ENCODE peak calls at places on chromosomes 12 and 14, in seven cellular contexts. One of them, this sample, is unnamed.

GRCh38 chr12:24591079-24591626 is 357.7 kb downstream of the BCAT1 start:
- DNase-seq in stromal cell of bone marrow: no peak
- DNase-seq in B cell: no peak
- DNase-seq in stimulated activated CD4-positive, alpha-beta T cell treated with anti-CD3 and anti-CD28 coated beads, Interleukin-4, amount 100 ng/mL, for 24 hours: no peak
- DNase-seq in stimulated activated CD8-positive, alpha-beta memory T cell treated with anti-CD3 and anti-CD28 coated beads, Interleukin-4, amount 100 ng/mL, for 24 hours: no peak
- DNase-seq in frontal cortex: no peak
- DNase-seq in naive thymus-derived CD8-positive, alpha-beta T cell: no peak
- DNase-seq in this sample: no peak

GRCh38 chr14:92801917-92802316 is 7.8 kb downstream of the GOLGA5 start:
- DNase-seq in stromal cell of bone marrow: no peak
- DNase-seq in B cell: no peak
- DNase-seq in stimulated activated CD4-positive, alpha-beta T cell treated with anti-CD3 and anti-CD28 coated beads, Interleukin-4, amount 100 ng/mL, for 24 hours: no peak
- DNase-seq in stimulated activated CD8-positive, alpha-beta memory T cell treated with anti-CD3 and anti-CD28 coated beads, Interleukin-4, amount 100 ng/mL, for 24 hours: no peak
- DNase-seq in frontal cortex: no peak
- DNase-seq in naive thymus-derived CD8-positive, alpha-beta T cell: no peak
- DNase-seq in this sample: no peak

GRCh38 chr12:76037130-76038105 is 5.8 kb upstream of the PHLDA1 start:
- DNase-seq in stromal cell of bone marrow: no peak
- DNase-seq in B cell: peak
- DNase-seq in stimulated activated CD4-positive, alpha-beta T cell treated with anti-CD3 and anti-CD28 coated beads, Interleukin-4, amount 100 ng/mL, for 24 hours: peak
- DNase-seq in stimulated activated CD8-positive, alpha-beta memory T cell treated with anti-CD3 and anti-CD28 coated beads, Interleukin-4, amount 100 ng/mL, for 24 hours: no peak
- DNase-seq in frontal cortex: peak
- DNase-seq in naive thymus-derived CD8-positive, alpha-beta T cell: no peak
- DNase-seq in this sample: peak

GRCh38 chr14:73491256-73491976 is 683 bp downstream of the RIOX1 start:
- DNase-seq in stromal cell of bone marrow: peak
- DNase-seq in B cell: peak
- DNase-seq in stimulated activated CD4-positive, alpha-beta T cell treated with anti-CD3 and anti-CD28 coated beads, Interleukin-4, amount 100 ng/mL, for 24 hours: peak
- DNase-seq in stimulated activated CD8-positive, alpha-beta memory T cell treated with anti-CD3 and anti-CD28 coated beads, Interleukin-4, amount 100 ng/mL, for 24 hours: peak
- DNase-seq in frontal cortex: peak
- DNase-seq in naive thymus-derived CD8-positive, alpha-beta T cell: peak
- DNase-seq in this sample: peak

GRCh38 chr12:82867782-82868505 is 181.2 kb downstream of the TMTC2 start:
- DNase-seq in stromal cell of bone marrow: no peak
- DNase-seq in B cell: no peak
- DNase-seq in stimulated activated CD4-positive, alpha-beta T cell treated with anti-CD3 and anti-CD28 coated beads, Interleukin-4, amount 100 ng/mL, for 24 hours: no peak
- DNase-seq in stimulated activated CD8-positive, alpha-beta memory T cell treated with anti-CD3 and anti-CD28 coated beads, Interleukin-4, amount 100 ng/mL, for 24 hours: no peak
- DNase-seq in frontal cortex: no peak
- DNase-seq in naive thymus-derived CD8-positive, alpha-beta T cell: no peak
- DNase-seq in this sample: no peak

GRCh38 chr12:107903377-107904061 is 129.0 kb downstream of the ASCL4 start:
- DNase-seq in stromal cell of bone marrow: no peak
- DNase-seq in B cell: peak
- DNase-seq in stimulated activated CD4-positive, alpha-beta T cell treated with anti-CD3 and anti-CD28 coated beads, Interleukin-4, amount 100 ng/mL, for 24 hours: peak
- DNase-seq in stimulated activated CD8-positive, alpha-beta memory T cell treated with anti-CD3 and anti-CD28 coated beads, Interleukin-4, amount 100 ng/mL, for 24 hours: peak
- DNase-seq in frontal cortex: peak
- DNase-seq in naive thymus-derived CD8-positive, alpha-beta T cell: no peak
- DNase-seq in this sample: no peak

GRCh38 chr14:65359503-65359902 is 53.0 kb upstream of the FUT8 start:
- DNase-seq in stromal cell of bone marrow: no peak
- DNase-seq in B cell: no peak
- DNase-seq in stimulated activated CD4-positive, alpha-beta T cell treated with anti-CD3 and anti-CD28 coated beads, Interleukin-4, amount 100 ng/mL, for 24 hours: no peak
- DNase-seq in stimulated activated CD8-positive, alpha-beta memory T cell treated with anti-CD3 and anti-CD28 coated beads, Interleukin-4, amount 100 ng/mL, for 24 hours: no peak
- DNase-seq in frontal cortex: no peak
- DNase-seq in naive thymus-derived CD8-positive, alpha-beta T cell: no peak
- DNase-seq in this sample: no peak

GRCh38 chr14:93318927-93319326 is 13.9 kb downstream of the BTBD7 start:
- DNase-seq in stromal cell of bone marrow: no peak
- DNase-seq in B cell: no peak
- DNase-seq in stimulated activated CD4-positive, alpha-beta T cell treated with anti-CD3 and anti-CD28 coated beads, Interleukin-4, amount 100 ng/mL, for 24 hours: no peak
- DNase-seq in stimulated activated CD8-positive, alpha-beta memory T cell treated with anti-CD3 and anti-CD28 coated beads, Interleukin-4, amount 100 ng/mL, for 24 hours: no peak
- DNase-seq in frontal cortex: no peak
- DNase-seq in naive thymus-derived CD8-positive, alpha-beta T cell: no peak
- DNase-seq in this sample: peak

GRCh38 chr14:89813485-89814080 is 140.9 kb downstream of the EFCAB11 start:
- DNase-seq in stromal cell of bone marrow: no peak
- DNase-seq in B cell: no peak
- DNase-seq in stimulated activated CD4-positive, alpha-beta T cell treated with anti-CD3 and anti-CD28 coated beads, Interleukin-4, amount 100 ng/mL, for 24 hours: no peak
- DNase-seq in stimulated activated CD8-positive, alpha-beta memory T cell treated with anti-CD3 and anti-CD28 coated beads, Interleukin-4, amount 100 ng/mL, for 24 hours: no peak
- DNase-seq in frontal cortex: no peak
- DNase-seq in naive thymus-derived CD8-positive, alpha-beta T cell: no peak
- DNase-seq in this sample: peak

GRCh38 chr14:53640695-53641094 is 315.9 kb downstream of the BMP4 start:
- DNase-seq in stromal cell of bone marrow: no peak
- DNase-seq in B cell: no peak
- DNase-seq in stimulated activated CD4-positive, alpha-beta T cell treated with anti-CD3 and anti-CD28 coated beads, Interleukin-4, amount 100 ng/mL, for 24 hours: no peak
- DNase-seq in stimulated activated CD8-positive, alpha-beta memory T cell treated with anti-CD3 and anti-CD28 coated beads, Interleukin-4, amount 100 ng/mL, for 24 hours: no peak
- DNase-seq in frontal cortex: no peak
- DNase-seq in naive thymus-derived CD8-positive, alpha-beta T cell: no peak
- DNase-seq in this sample: no peak

GRCh38 chr14:92997343-92998061 is 74.6 kb downstream of the CHGA start:
- DNase-seq in stromal cell of bone marrow: no peak
- DNase-seq in B cell: no peak
- DNase-seq in stimulated activated CD4-positive, alpha-beta T cell treated with anti-CD3 and anti-CD28 coated beads, Interleukin-4, amount 100 ng/mL, for 24 hours: no peak
- DNase-seq in stimulated activated CD8-positive, alpha-beta memory T cell treated with anti-CD3 and anti-CD28 coated beads, Interleukin-4, amount 100 ng/mL, for 24 hours: no peak
- DNase-seq in frontal cortex: no peak
- DNase-seq in naive thymus-derived CD8-positive, alpha-beta T cell: no peak
- DNase-seq in this sample: no peak

This sample was measured in renal cortical epithelial cell.